ENCODE peak calls at places on chromosomes 11 and 22, in ten cellular contexts. B, D, Y, G, E, X, I, L, U and W are unnamed samples.

GRCh38 chr11:73415854-73416615 is 39.8 kb downstream of the RELT start:
- DNase-seq in B (no peak), D (peak), Y (no peak), G (no peak), E (no peak), X (peak), I (no peak), L (no peak), U (no peak), W (no peak)

GRCh38 chr11:115255006-115255762 is 249.0 kb downstream of the CADM1 start:
- DNase-seq in B (no peak), D (no peak), Y (no peak), G (no peak), E (no peak), X (no peak), I (no peak), L (no peak), U (no peak), W (no peak)

GRCh38 chr11:35151241-35151640 is 12.3 kb downstream of the CD44 start:
- DNase-seq in B (no peak), D (no peak), Y (no peak), G (no peak), E (no peak), X (no peak), I (no peak), L (no peak), U (no peak), W (no peak)

GRCh38 chr11:107769189-107769588 is 57.3 kb upstream of the SLN start:
- DNase-seq in B (no peak), D (peak), Y (no peak), G (no peak), E (no peak), X (no peak), I (no peak), L (no peak), U (no peak), W (no peak)

GRCh38 chr22:37862570-37863325 is 13.5 kb downstream of the EIF3L start:
- DNase-seq in B (no peak), D (no peak), Y (no peak), G (no peak), E (no peak), X (no peak), I (no peak), L (no peak), U (no peak), W (no peak)

GRCh38 chr22:21712751-21713427 is 22.7 kb downstream of the YPEL1 start:
- DNase-seq in B (peak), D (peak), Y (peak), G (peak), E (no peak), X (peak), I (peak), L (peak), U (peak), W (peak)

GRCh38 chr11:8209208-8209807 is 40.5 kb upstream of the RIC3 start:
- DNase-seq in B (no peak), D (peak), Y (peak), G (no peak), E (no peak), X (no peak), I (peak), L (no peak), U (no peak), W (no peak)

GRCh38 chr11:67060111-67060522 is 3.5 kb downstream of the RHOD start:
- DNase-seq in B (no peak), D (peak), Y (no peak), G (no peak), E (no peak), X (peak), I (no peak), L (no peak), U (peak), W (no peak)

GRCh38 chr22:26669060-26669481 is 11.7 kb downstream of the MIAT start:
- DNase-seq in B (peak), D (peak), Y (peak), G (no peak), E (no peak), X (no peak), I (no peak), L (peak), U (no peak), W (no peak)

GRCh38 chr22:16957781-16958180 is 50.2 kb downstream of the GAB4 start:
- DNase-seq in B (no peak), D (no peak), Y (no peak), G (no peak), E (no peak), X (no peak), I (no peak), L (no peak), U (no peak), W (no peak)

GRCh38 chr11:115939104-115939503 is 434.9 kb upstream of the CADM1 start:
- DNase-seq in B (no peak), D (no peak), Y (no peak), G (no peak), E (no peak), X (no peak), I (no peak), L (no peak), U (no peak), W (peak)

GRCh38 chr11:61297341-61297740 is 2.2 kb upstream of the VWCE start:
- DNase-seq in B (no peak), D (no peak), Y (no peak), G (no peak), E (no peak), X (peak), I (no peak), L (no peak), U (no peak), W (no peak)

GRCh38 chr11:61297741-61298140 is 2.6 kb upstream of the VWCE start:
- DNase-seq in B (no peak), D (peak), Y (no peak), G (peak), E (no peak), X (peak), I (no peak), L (no peak), U (no peak), W (no peak)

GRCh38 chr11:61293869-61294716 is 1.0 kb downstream of the VWCE start:
- DNase-seq in B (peak), D (peak), Y (peak), G (peak), E (peak), X (peak), I (peak), L (peak), U (peak), W (peak)

GRCh38 chr11:61295596-61295926 is 445 bp upstream of the VWCE start:
- DNase-seq in B (no peak), D (no peak), Y (no peak), G (peak), E (no peak), X (no peak), I (peak), L (no peak), U (no peak), W (peak)

DNA sequence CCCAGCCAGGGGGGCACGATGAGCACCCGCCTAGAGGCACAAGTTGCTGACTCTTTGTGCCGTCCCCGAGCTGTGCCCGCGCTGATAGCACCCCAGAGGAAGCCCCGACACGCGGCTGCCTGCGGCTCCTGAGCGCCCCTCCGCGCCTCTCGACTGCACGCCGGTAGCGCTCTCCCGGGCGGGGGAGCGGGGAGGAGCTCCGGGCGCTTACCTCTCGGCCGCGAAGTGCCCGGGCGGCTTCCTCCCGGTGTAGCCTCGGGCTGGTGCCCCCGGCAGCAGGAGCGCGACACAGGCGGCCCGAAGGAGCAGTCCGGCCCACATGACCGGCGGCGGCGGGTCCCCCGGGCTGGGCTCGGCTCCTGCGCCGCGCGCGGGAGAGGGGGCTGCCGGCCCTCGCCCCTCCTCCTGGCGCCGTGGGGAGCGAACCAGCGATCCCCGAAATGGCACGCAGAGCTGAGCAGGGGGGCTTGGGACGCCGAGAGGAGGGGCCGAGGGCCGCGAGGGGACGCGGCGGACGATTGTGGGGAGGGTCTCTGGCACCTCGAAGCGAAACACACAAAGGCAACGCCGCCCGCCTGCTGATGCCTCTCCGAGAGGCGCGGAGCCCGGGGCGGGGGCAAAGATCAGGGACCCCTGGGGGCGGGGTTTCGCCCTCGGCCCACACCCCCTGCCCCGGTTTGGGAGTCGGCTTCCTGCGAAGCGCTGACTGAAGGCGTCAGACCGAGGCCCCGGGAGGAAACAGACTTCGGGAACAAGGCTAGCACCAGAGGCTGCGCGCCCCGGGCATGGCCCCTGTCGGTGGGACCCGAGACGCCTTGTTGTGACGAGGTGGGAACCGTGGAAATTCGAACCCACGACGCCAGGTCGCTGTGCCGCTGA is at the start of gene VWCE:
- DNase-seq in B (peak), D (peak), Y (peak), G (peak), E (peak), X (peak), I (peak), L (peak), U (peak), W (peak)
- H3K27ac ChIP-seq in B (no peak), D (no peak), Y (peak), G (peak), E (peak), X (peak), I (peak), L (peak), U (peak), W (peak)

DNA sequence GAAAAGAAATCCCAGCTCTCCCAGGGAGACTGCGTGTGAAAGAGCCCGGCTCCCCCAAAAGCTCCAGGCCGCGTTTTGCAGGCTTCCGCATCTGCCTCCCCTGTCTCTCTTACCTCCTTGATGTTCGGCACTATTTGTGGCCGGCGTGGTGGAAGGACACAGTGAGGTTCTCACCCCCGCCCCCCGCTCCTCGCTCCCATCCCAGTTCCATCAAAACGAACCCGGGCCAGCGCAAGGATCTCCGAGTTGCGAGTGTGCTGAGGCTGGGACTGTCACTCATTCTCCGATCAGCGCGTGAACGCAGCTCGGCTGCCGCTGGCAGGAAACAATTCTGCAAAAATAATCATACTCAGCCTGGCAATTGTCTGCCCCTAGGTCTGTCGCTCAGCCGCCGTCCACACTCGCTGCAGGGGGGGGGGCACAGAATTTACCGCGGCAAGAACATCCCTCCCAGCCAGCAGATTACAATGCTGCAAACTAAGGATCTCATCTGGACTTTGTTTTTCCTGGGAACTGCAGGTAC is at the start of gene NCAM1:
- DNase-seq in B (peak), D (peak), Y (peak), G (peak), E (peak), X (no peak), I (peak), L (peak), U (peak), W (peak)
- H3K27ac ChIP-seq in B (no peak), D (no peak), Y (no peak), G (peak), E (peak), X (peak), I (peak), L (no peak), U (no peak), W (no peak)

DNA sequence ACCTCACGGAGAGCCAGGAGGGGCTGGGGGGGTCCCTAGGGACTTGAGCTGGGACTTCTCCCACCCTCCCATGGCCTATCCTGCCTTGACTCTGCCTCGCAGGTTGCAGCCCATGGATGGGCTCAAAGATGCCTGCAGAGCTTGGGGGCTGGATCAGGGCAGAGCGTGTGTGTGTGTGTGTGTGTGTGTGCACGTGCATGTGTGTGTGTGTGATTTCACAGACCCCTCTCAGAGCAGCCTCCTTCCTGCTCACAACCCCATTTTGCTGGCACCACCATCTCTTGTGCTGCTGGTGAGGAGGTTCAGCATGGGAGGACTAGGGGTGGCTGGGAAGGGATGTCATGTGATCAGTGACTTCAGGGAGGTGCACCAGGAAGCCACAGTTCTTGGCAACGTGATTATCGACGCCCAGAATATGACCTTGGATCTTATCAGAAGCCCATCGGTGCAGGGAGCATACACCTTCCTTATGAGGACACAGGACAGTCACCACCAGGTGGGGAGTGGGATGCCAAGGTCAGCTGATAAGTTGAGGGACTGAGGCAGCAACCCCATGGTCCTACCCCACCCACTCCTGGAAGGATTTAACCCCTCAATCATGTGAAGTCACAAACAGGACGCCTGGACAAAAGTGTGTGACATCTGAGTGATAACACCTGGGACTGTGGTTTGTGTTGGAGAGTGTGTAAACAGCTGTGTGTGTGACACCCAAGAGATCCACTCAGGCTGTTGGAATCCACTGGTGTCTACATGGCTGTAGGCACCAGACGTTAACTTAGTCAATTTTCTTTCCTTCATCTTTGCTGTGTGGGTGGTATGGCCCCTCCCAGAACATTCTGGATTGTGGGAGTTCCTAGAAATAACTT is 1.8 kb upstream of the NAALADL1 start:
- DNase-seq in B (no peak), D (no peak), Y (no peak), G (no peak), E (no peak), X (no peak), I (no peak), L (peak), U (no peak), W (no peak)
- H3K27ac ChIP-seq in B (no peak), D (no peak), Y (no peak), G (no peak), E (no peak), X (no peak), I (no peak), L (no peak), U (no peak), W (no peak)

GRCh38 chr11:122159861-122160260 is 43.8 kb upstream of the BLID start:
- DNase-seq in B (no peak), D (no peak), Y (no peak), G (no peak), E (no peak), X (no peak), I (no peak), L (no peak), U (no peak), W (no peak)

GRCh38 chr11:122159173-122159701 is 43.2 kb upstream of the BLID start:
- DNase-seq in B (peak), D (peak), Y (peak), G (peak), E (no peak), X (no peak), I (no peak), L (no peak), U (no peak), W (peak)

GRCh38 chr11:122161191-122161590 is 45.2 kb upstream of the BLID start:
- DNase-seq in B (no peak), D (peak), Y (no peak), G (no peak), E (no peak), X (no peak), I (no peak), L (no peak), U (no peak), W (no peak)

GRCh38 chr11:122163420-122163819 is 47.4 kb upstream of the BLID start:
- DNase-seq in B (no peak), D (peak), Y (no peak), G (no peak), E (no peak), X (no peak), I (no peak), L (no peak), U (no peak), W (no peak)

GRCh38 chr11:122162095-122162494 is 46.1 kb upstream of the BLID start:
- DNase-seq in B (no peak), D (no peak), Y (no peak), G (no peak), E (no peak), X (peak), I (no peak), L (no peak), U (no peak), W (no peak)
- H3K27ac ChIP-seq in B (no peak), D (peak), Y (no peak), G (no peak), E (no peak), X (peak), I (no peak), L (no peak), U (peak), W (no peak)